ENCODE peak calls at places on chromosomes 5 and 9, in seven cellular contexts. U is HepG2, V is GM12878, J is HCT116, P is SK-N-SH, Z is H1, Q is K562. F is an unnamed sample.

GRCh38 chr5:141788296-141788980 is 89.8 kb downstream of the PCDH1 start:
- DNase-seq in J (no peak), P (no peak), Z (no peak), V (no peak), Q (no peak), U (no peak), F (peak; percentile 11)

GRCh38 chr5:77744116-77744515 is 32.0 kb downstream of the TBCA start:
- DNase-seq in Q (no peak), J (no peak), V (no peak), P (no peak), Z (no peak), U (no peak), F (no peak)

GRCh38 chr5:157323107-157323706 is 57.3 kb downstream of the CYFIP2 start:
- DNase-seq in P (peak; percentile 45), Z (no peak), J (no peak), U (no peak), Q (peak; percentile 17), V (no peak), F (no peak)

GRCh38 chr5:112628219-112628618 is 109.5 kb upstream of the APC start:
- DNase-seq in V (no peak), P (no peak), Q (no peak), Z (no peak), J (no peak), U (no peak), F (no peak)

GRCh38 chr9:134315716-134316443 is 10.4 kb upstream of the RXRA start:
- DNase-seq in J (no peak), V (no peak), Z (no peak), Q (no peak), U (no peak), P (no peak), F (no peak)

GRCh38 chr5:73443725-73444498 is 4.7 kb downstream of the FOXD1 start:
- DNase-seq in V (no peak), Q (no peak), U (no peak), Z (peak; percentile 77), J (no peak), P (no peak), F (no peak)

GRCh38 chr9:114413909-114414308 is 26.1 kb upstream of the AKNA start:
- DNase-seq in Q (no peak), V (no peak), U (no peak), P (no peak), Z (no peak), J (no peak), F (no peak)

GRCh38 chr9:17772223-17772622 is 193.4 kb downstream of the SH3GL2 start:
- DNase-seq in U (no peak), Q (no peak), V (no peak), J (no peak), Z (no peak), P (no peak), F (no peak)

GRCh38 chr9:133997584-133997983 is 5.5 kb upstream of the VAV2 start:
- DNase-seq in Q (no peak), J (no peak), P (no peak), V (no peak), U (no peak), Z (no peak), F (no peak)

GRCh38 chr9:133126697-133127339 is 5.8 kb upstream of the RALGDS start:
- DNase-seq in Z (no peak), P (no peak), U (no peak), Q (no peak), J (no peak), V (no peak), F (no peak)

GRCh38 chr5:72552041-72552557 is 44.9 kb upstream of the ZNF366 start:
- DNase-seq in V (no peak), J (no peak), Z (no peak), P (no peak), Q (peak; percentile 20), U (no peak), F (no peak)

GRCh38 chr9:92950359-92950955 is 3.1 kb downstream of the FGD3 start:
- DNase-seq in P (no peak), V (no peak), J (no peak), Q (no peak), U (no peak), Z (no peak), F (no peak)

GRCh38 chr5:93736284-93736683 is 5.1 kb downstream of the POU5F2 start:
- DNase-seq in U (no peak), J (no peak), P (no peak), Q (no peak), V (no peak), Z (no peak), F (no peak)

GRCh38 chr5:87069974-87070608 is 197.6 kb upstream of the RASA1 start:
- DNase-seq in Z (no peak), J (peak; percentile 21), V (peak; percentile 59), U (no peak), P (no peak), Q (peak; percentile 36), F (peak; percentile 11)

GRCh38 chr9:70042461-70043215 is 1.0 kb upstream of the MAMDC2 start:
- DNase-seq in U (no peak), P (no peak), J (no peak), V (no peak), Z (no peak), Q (no peak), F (no peak)

GRCh38 chr5:149117970-149118369 is 23.3 kb upstream of the ABLIM3 start:
- DNase-seq in U (no peak), P (no peak), Q (no peak), V (no peak), J (no peak), Z (no peak), F (no peak)

GRCh38 chr9:125515281-125515680 is 191.7 kb downstream of the MAPKAP1 start:
- DNase-seq in J (no peak), Q (no peak), Z (no peak), V (no peak), P (no peak), U (no peak), F (no peak)

GRCh38 chr5:90878081-90878480 is 319.5 kb downstream of the ADGRV1 start:
- DNase-seq in Z (no peak), V (no peak), U (no peak), Q (no peak), J (no peak), P (no peak), F (no peak)

GRCh38 chr5:135249658-135250057 is 149.4 kb downstream of the MACROH2A1 start:
- DNase-seq in J (no peak), U (no peak), V (no peak), Z (no peak), P (no peak), Q (peak; percentile 83), F (no peak)

GRCh38 chr9:32931129-32931528 is 70.3 kb downstream of the APTX start:
- DNase-seq in V (no peak), P (no peak), U (no peak), Z (no peak), J (no peak), Q (no peak), F (no peak)

DNA sequence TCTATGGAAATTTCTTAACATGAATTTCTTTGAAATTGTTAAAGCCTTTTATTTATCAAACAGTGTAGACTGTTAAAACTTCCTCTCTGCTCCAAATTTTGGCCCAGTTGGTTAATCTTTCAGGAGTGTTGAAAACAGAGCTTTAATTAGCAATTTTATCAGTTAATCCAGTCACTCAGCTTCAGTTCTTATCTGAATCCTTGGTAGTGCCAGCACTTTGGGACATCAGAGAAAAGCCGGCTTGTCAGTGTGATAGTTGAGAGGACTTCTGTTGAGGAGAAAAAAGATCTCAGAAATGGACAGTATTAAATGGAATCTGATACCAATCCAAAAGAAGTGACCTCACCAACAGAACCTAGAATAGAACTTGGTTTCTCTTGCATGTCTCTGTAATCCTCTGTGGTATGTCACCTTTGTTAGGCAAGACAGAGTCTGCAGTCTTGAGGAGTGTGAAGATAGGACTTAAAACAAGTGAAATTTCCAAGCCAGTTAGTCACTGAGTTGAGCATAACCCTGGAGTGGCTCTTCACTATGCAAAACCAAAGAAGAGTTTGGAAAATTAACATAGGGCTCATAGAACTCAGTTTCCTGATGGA is 251.8 kb downstream of the NNT start:
- DNase-seq in U (no peak), Q (no peak), Z (peak; percentile 5), J (no peak), V (no peak), P (no peak), F (no peak)
- TF ChIP-seq JUND in U (no peak), Q (no peak), Z (peak; percentile 4), J (no peak), V (no peak), P (no peak), F (no peak)

GRCh38 chr5:176845392-176845713 is 35.0 kb downstream of the UNC5A start:
- DNase-seq in V (no peak), Z (no peak), U (no peak), Q (no peak), P (no peak), J (no peak), F (no peak)

GRCh38 chr5:176844281-176844680 is 33.9 kb downstream of the UNC5A start:
- DNase-seq in J (no peak), P (no peak), V (no peak), Q (no peak), Z (no peak), U (no peak), F (no peak)

GRCh38 chr5:176846335-176847140 is 36.2 kb downstream of the UNC5A start:
- DNase-seq in U (peak; percentile 45), J (no peak), Q (peak; percentile 36), P (no peak), V (no peak), Z (no peak), F (no peak)

GRCh38 chr5:176843673-176844072 is 33.3 kb downstream of the UNC5A start:
- DNase-seq in V (no peak), J (no peak), Z (no peak), Q (no peak), U (no peak), P (no peak), F (no peak)

GRCh38 chr5:176844706-176845391 is 34.5 kb downstream of the UNC5A start:
- DNase-seq in Z (no peak), J (no peak), P (peak; percentile 89), Q (no peak), V (no peak), U (no peak), F (no peak)
- TF ChIP-seq JUND in Z (no peak), J (no peak), P (no peak), Q (no peak), V (no peak), U (no peak), F (no peak)

GRCh38 chr9:36158917-36159316 is 10.3 kb upstream of the CCIN start:
- DNase-seq in Q (no peak), V (no peak), U (no peak), J (no peak), Z (no peak), P (no peak), F (no peak)

GRCh38 chr9:36163049-36163839 is 5.9 kb upstream of the CCIN start:
- DNase-seq in P (peak; percentile 89), Z (peak; percentile 78), V (no peak), U (peak; percentile 54), Q (peak; percentile 35), J (no peak), F (no peak)

GRCh38 chr9:36162211-36162610 is 7.0 kb upstream of the CCIN start:
- DNase-seq in Q (no peak), U (no peak), P (no peak), V (no peak), Z (no peak), J (no peak), F (no peak)

GRCh38 chr9:36163840-36164175 is 5.4 kb upstream of the CCIN start:
- DNase-seq in J (no peak), P (no peak), Q (no peak), V (no peak), Z (no peak), U (no peak), F (no peak)

GRCh38 chr9:36161187-36161586 is 8.0 kb upstream of the CCIN start:
- DNase-seq in V (no peak), J (no peak), U (no peak), P (no peak), Q (no peak), Z (no peak), F (no peak)
- TF ChIP-seq JUND in V (no peak), J (no peak), U (no peak), P (peak; percentile 44), Q (no peak), Z (no peak), F (no peak)

GRCh38 chr5:1009359-1010180 is 968 bp downstream of the NKD2 start:
- DNase-seq in J (no peak), V (no peak), Z (no peak), P (no peak), Q (no peak), U (no peak), F (no peak)
- TF ChIP-seq JUND in J (no peak), V (no peak), Z (no peak), P (no peak), Q (no peak), U (no peak), F (no peak)

F was measured in T47D.